ENCODE peak calls at places on chromosomes 1 and 21, in nine cellular contexts. U, X, Q, J, N, B, I, P and T are unnamed samples.

GRCh38 chr1:153355445-153356071 is 2.1 kb upstream of the S100A9 start:
- DNase-seq in P (peak; percentile 67), Q (peak; percentile 81), U (peak; percentile 30), J (peak; percentile 59), N (no peak), X (peak; percentile 55), B (peak; percentile 62), I (no peak), T (no peak)

GRCh38 chr1:147815503-147815902 is 55.1 kb upstream of the GJA5 start:
- DNase-seq in U (no peak), X (no peak), J (no peak), N (no peak), I (no peak), B (peak; percentile 22), P (no peak), Q (no peak), T (no peak)

GRCh38 chr1:196723325-196724185 is 51.1 kb upstream of the CFHR3 start:
- DNase-seq in J (peak; percentile 55), U (peak; percentile 6), X (no peak), B (peak; percentile 57), Q (peak; percentile 95), P (peak; percentile 39), N (no peak), I (peak; percentile 10), T (no peak)

GRCh38 chr1:214351551-214352277 is 70.8 kb downstream of the SMYD2 start:
- DNase-seq in J (no peak), X (no peak), N (no peak), P (no peak), Q (no peak), B (no peak), I (no peak), U (no peak), T (no peak)

GRCh38 chr1:232018512-232019340 is 392.1 kb downstream of the DISC1 start:
- DNase-seq in Q (no peak), B (peak; percentile 33), J (no peak), P (no peak), N (no peak), I (no peak), U (no peak), X (no peak), T (no peak)

GRCh38 chr1:224894915-224895314 is 34.6 kb upstream of the DNAH14 start:
- DNase-seq in N (no peak), B (peak; percentile 2), X (no peak), I (no peak), P (peak; percentile 59), J (no peak), Q (no peak), U (peak; percentile 3), T (no peak)

GRCh38 chr1:4650486-4650885 is 3.9 kb upstream of the AJAP1 start:
- DNase-seq in Q (no peak), X (no peak), P (no peak), I (no peak), N (no peak), J (no peak), B (peak; percentile 89), U (no peak), T (no peak)

GRCh38 chr1:17307946-17308345 is at the start of gene PADI4:
- DNase-seq in X (no peak), Q (no peak), P (no peak), U (no peak), J (no peak), B (no peak), I (no peak), N (no peak), T (no peak)

GRCh38 chr1:223007935-223008334 is 135.1 kb downstream of the TLR5 start:
- DNase-seq in Q (no peak), J (no peak), X (no peak), B (no peak), P (no peak), N (no peak), I (no peak), U (no peak), T (no peak)

GRCh38 chr1:156608981-156609380 is 7.7 kb upstream of the GPATCH4 start:
- DNase-seq in P (peak; percentile 65), X (peak; percentile 57), Q (peak; percentile 69), B (peak; percentile 37), I (peak; percentile 62), N (no peak), J (peak; percentile 43), U (no peak), T (no peak)

GRCh38 chr1:229127301-229127700 is 143.6 kb upstream of the RAB4A start:
- DNase-seq in X (peak; percentile 14), U (no peak), J (no peak), P (no peak), B (peak; percentile 3), I (no peak), Q (no peak), N (no peak), T (no peak)

GRCh38 chr1:109091196-109092193 is 931 bp downstream of the TMEM167B start:
- DNase-seq in J (peak; percentile 37), X (no peak), I (no peak), B (peak; percentile 54), N (no peak), P (peak; percentile 77), Q (no peak), U (no peak), T (no peak)

GRCh38 chr1:222880586-222880985 is 65.7 kb downstream of the DISP1 start:
- DNase-seq in J (no peak), P (peak; percentile 83), U (no peak), X (peak; percentile 51), N (no peak), I (no peak), Q (no peak), B (peak; percentile 75), T (no peak)

GRCh38 chr1:181493885-181494284 is 10.6 kb downstream of the CACNA1E start:
- DNase-seq in X (no peak), I (no peak), Q (no peak), N (no peak), J (no peak), P (no peak), B (no peak), U (no peak), T (no peak)

GRCh38 chr21:38282921-38283320 is 26.1 kb downstream of the KCNJ15 start:
- DNase-seq in B (no peak), X (no peak), N (no peak), Q (no peak), J (no peak), P (no peak), I (no peak), U (no peak), T (no peak)

GRCh38 chr1:3234281-3234680 is 165.3 kb downstream of the PRDM16 start:
- DNase-seq in P (no peak), X (no peak), Q (no peak), N (no peak), J (no peak), I (no peak), B (no peak), U (no peak), T (no peak)

GRCh38 chr1:237877628-237878027 is 13.1 kb downstream of the ZP4 start:
- DNase-seq in N (no peak), B (no peak), P (no peak), X (no peak), Q (no peak), I (no peak), J (no peak), U (no peak), T (no peak)

GRCh38 chr1:42260376-42261078 is 74.5 kb downstream of the FOXJ3 start:
- DNase-seq in I (no peak), B (no peak), X (no peak), U (no peak), Q (no peak), P (no peak), N (no peak), J (no peak), T (no peak)

GRCh38 chr21:42644223-42645208 is 8.9 kb upstream of the PDE9A start:
- DNase-seq in N (no peak), P (peak; percentile 11), B (peak; percentile 10), U (peak; percentile 29), Q (no peak), J (no peak), X (no peak), I (no peak), T (no peak)

GRCh38 chr1:45334308-45335245 is 5.4 kb upstream of the TOE1 start:
- DNase-seq in X (no peak), N (no peak), Q (no peak), U (no peak), B (peak; percentile 32), J (no peak), I (no peak), P (no peak), T (no peak)

GRCh38 chr1:115373305-115373704 is 35.3 kb upstream of the NGF start:
- DNase-seq in J (no peak), U (no peak), X (no peak), I (no peak), P (peak; percentile 34), Q (no peak), B (peak; percentile 97), N (no peak), T (no peak)

GRCh38 chr1:899636-900317 is 23.9 kb upstream of the SAMD11 start:
- DNase-seq in U (no peak), X (no peak), J (no peak), Q (no peak), P (no peak), I (no peak), N (no peak), B (no peak), T (no peak)

GRCh38 chr1:51924455-51924854 is 45.9 kb upstream of the NRDC start:
- DNase-seq in U (no peak), J (no peak), I (no peak), Q (no peak), B (peak; percentile 91), N (no peak), P (peak; percentile 39), X (peak; percentile 71), T (no peak)

GRCh38 chr21:44427241-44428120 is 27.8 kb upstream of the LRRC3 start:
- DNase-seq in J (no peak), B (no peak), X (no peak), Q (peak; percentile 48), P (no peak), I (no peak), U (no peak), N (no peak), T (no peak)

GRCh38 chr1:233879841-233880240 is 24.6 kb upstream of the SLC35F3 start:
- DNase-seq in U (no peak), J (no peak), N (no peak), P (no peak), Q (no peak), X (no peak), I (no peak), B (no peak), T (no peak)

GRCh38 chr1:221458430-221459156 is 283.3 kb downstream of the DUSP10 start:
- DNase-seq in J (no peak), Q (no peak), B (peak; percentile 84), X (no peak), P (no peak), I (no peak), U (peak; percentile 91), N (no peak), T (no peak)

GRCh38 chr1:150408800-150409199 is 44.9 kb downstream of the RPRD2 start:
- DNase-seq in X (no peak), P (no peak), J (no peak), U (no peak), B (no peak), I (no peak), N (no peak), Q (no peak), T (no peak)